ENCODE peak calls at places on chromosomes 5 and 9, in five cellular contexts. N, T, J, D and M are unnamed samples.

GRCh38 chr9:16058131-16058549 is 505.3 kb downstream of the CCDC171 start:
- DNase-seq in N (peak), T (no peak), J (no peak), D (no peak), M (no peak)

GRCh38 chr5:96050273-96050880 is 88.7 kb upstream of the ELL2 start:
- DNase-seq in N (no peak), T (no peak), J (no peak), D (no peak), M (no peak)

GRCh38 chr5:120677481-120677880 is 213.4 kb downstream of the PRR16 start:
- DNase-seq in N (no peak), T (no peak), J (no peak), D (no peak), M (no peak)

GRCh38 chr5:136328097-136328496 is 37.2 kb downstream of the TRPC7 start:
- DNase-seq in N (no peak), T (no peak), J (no peak), D (no peak), M (no peak)

GRCh38 chr9:131333771-131334567 is 44.4 kb downstream of the PLPP7 start:
- DNase-seq in N (no peak), T (no peak), J (no peak), D (no peak), M (no peak)

GRCh38 chr9:2016411-2017208 is 1.5 kb downstream of the SMARCA2 start:
- DNase-seq in N (peak), T (peak), J (no peak), D (peak), M (no peak)

GRCh38 chr9:19223724-19224123 is 6.8 kb upstream of the DENND4C start:
- DNase-seq in N (no peak), T (no peak), J (no peak), D (no peak), M (no peak)

GRCh38 chr5:35672995-35673394 is 55.3 kb downstream of the SPEF2 start:
- DNase-seq in N (peak), T (no peak), J (no peak), D (no peak), M (no peak)

GRCh38 chr5:94884294-94884693 is 265.8 kb downstream of the SLF1 start:
- DNase-seq in N (no peak), T (no peak), J (no peak), D (peak), M (peak)

GRCh38 chr5:53090229-53090628 is 19.3 kb downstream of the MOCS2 start:
- DNase-seq in N (no peak), T (no peak), J (no peak), D (no peak), M (no peak)

GRCh38 chr9:104969116-104969515 is 41.2 kb upstream of the ABCA1 start:
- DNase-seq in N (peak), T (no peak), J (no peak), D (no peak), M (no peak)

GRCh38 chr9:116060631-116061030 is 93.0 kb upstream of the PAPPA start:
- DNase-seq in N (no peak), T (no peak), J (no peak), D (no peak), M (no peak)

GRCh38 chr5:181198106-181198685 is 6.8 kb downstream of the TRIM7 start:
- DNase-seq in N (no peak), T (no peak), J (no peak), D (no peak), M (no peak)

GRCh38 chr9:74205071-74205470 is 292.1 kb upstream of the RORB start:
- DNase-seq in N (no peak), T (no peak), J (no peak), D (no peak), M (no peak)

GRCh38 chr5:138783976-138784375 is 30.8 kb downstream of the CTNNA1 start:
- DNase-seq in N (no peak), T (no peak), J (no peak), D (no peak), M (no peak)

GRCh38 chr5:36826694-36827093 is 49.9 kb upstream of the NIPBL start:
- DNase-seq in N (no peak), T (no peak), J (no peak), D (no peak), M (no peak)

GRCh38 chr9:130209422-130209821 is 37.2 kb downstream of the NCS1 start:
- DNase-seq in N (no peak), T (no peak), J (no peak), D (no peak), M (no peak)

GRCh38 chr9:93681316-93682154 is 105.2 kb downstream of the PHF2 start:
- DNase-seq in N (no peak), T (no peak), J (no peak), D (no peak), M (no peak)

GRCh38 chr9:125594211-125594610 is 112.8 kb downstream of the MAPKAP1 start:
- DNase-seq in N (no peak), T (no peak), J (no peak), D (no peak), M (no peak)

GRCh38 chr9:73079326-73079725 is 72.3 kb upstream of the ANXA1 start:
- DNase-seq in N (no peak), T (no peak), J (no peak), D (no peak), M (no peak)

GRCh38 chr9:27157086-27157485 is 48.1 kb downstream of the TEK start:
- DNase-seq in N (no peak), T (no peak), J (peak), D (no peak), M (no peak)

GRCh38 chr9:114448706-114449105 is 56.6 kb downstream of the WHRN start:
- DNase-seq in N (no peak), T (peak), J (no peak), D (no peak), M (peak)

GRCh38 chr9:134320916-134321570 is 5.2 kb upstream of the RXRA start:
- DNase-seq in N (no peak), T (no peak), J (no peak), D (no peak), M (no peak)

GRCh38 chr9:38118862-38119435 is 49.9 kb upstream of the SHB start:
- DNase-seq in N (no peak), T (no peak), J (no peak), D (no peak), M (no peak)

DNA sequence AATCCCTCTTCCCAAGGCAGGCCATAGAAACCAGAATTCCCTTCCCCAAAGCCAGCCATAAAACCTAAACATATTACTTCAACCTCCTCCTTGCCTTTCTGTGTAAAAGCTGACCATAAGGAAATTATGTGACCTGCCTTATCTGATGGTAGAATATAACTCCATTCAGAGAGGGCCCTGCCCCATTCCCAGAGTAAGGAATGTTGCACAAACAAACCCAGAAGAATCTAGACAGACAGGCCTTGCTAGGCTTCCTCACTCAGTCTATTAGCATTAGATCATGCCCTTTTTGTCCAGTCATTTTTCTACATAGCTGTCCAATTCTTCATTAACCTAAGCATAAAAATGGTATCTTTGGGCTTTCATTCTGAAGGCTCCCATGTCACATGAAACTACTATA is 17.8 kb upstream of the IFNB1 start:
- DNase-seq in N (no peak), T (no peak), J (no peak), D (no peak), M (no peak)
- H3K4me3 ChIP-seq in N (no peak), T (no peak), J (no peak), D (no peak), M (no peak)

GRCh38 chr9:137156567-137157375 is 13.1 kb downstream of the LRRC26 start:
- DNase-seq in N (peak), T (no peak), J (no peak), D (no peak), M (no peak)
- H3K4me3 ChIP-seq in N (no peak), T (peak), J (peak), D (no peak), M (peak)

GRCh38 chr5:151086192-151086869 is 5.5 kb upstream of the TNIP1 start:
- DNase-seq in N (no peak), T (no peak), J (no peak), D (no peak), M (no peak)
- H3K4me3 ChIP-seq in N (peak), T (no peak), J (no peak), D (no peak), M (peak)

DNA sequence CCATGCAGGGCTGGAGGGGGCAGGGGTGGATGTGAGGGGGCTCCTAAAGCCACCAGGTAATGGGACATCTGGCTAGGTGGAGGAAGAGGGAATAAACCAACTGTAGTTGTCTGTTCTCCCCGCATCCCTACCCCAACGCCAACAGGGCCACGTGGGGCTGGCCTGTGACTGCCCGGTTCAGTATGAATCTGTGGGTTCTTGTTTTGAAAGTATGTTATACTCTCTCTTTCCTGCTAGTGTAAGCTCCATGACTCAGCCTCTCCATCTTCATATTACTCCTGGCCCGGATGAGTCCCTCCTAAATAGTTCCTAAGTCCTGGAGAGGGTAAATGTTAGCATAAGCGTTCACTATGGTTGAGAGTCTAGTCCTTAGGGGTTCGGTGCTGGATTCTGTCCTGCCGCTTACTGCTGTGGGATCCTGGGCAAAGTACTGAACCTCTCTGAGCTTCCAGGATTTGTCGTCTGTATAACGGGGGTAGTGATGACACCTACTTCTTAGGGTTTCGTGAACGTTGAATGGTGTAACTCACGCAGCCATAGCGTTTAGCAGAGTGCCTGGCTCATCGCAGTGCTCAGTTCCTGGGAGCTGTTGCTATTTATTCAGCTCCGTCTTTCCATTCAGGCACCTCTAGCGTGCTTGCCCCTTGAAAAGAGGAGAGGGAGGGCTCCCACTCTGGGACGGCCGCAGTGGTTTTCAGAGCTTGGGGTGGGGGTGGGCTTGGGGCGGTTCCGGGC is 28.8 kb downstream of the LHX2 start:
- DNase-seq in N (no peak), T (no peak), J (peak), D (no peak), M (no peak)
- H3K4me3 ChIP-seq in N (peak), T (peak), J (peak), D (peak), M (peak)